ENCODE peak calls at places on chromosomes 16 and 17, in ten cellular contexts. One of them, this sample, is unnamed.

GRCh38 chr17:57544834-57545463 is 200.2 kb downstream of the CCDC182 start:
- DNase-seq in H1: no peak
- DNase-seq in NCI-H1436: peak; percentile 78
- DNase-seq in stimulated activated CD8-positive, alpha-beta memory T cell treated with anti-CD3 and anti-CD28 coated beads, Interleukin-4, amount 100 ng/mL, for 1 hour: no peak
- DNase-seq in EL: no peak
- DNase-seq in cardiac muscle cell: no peak
- DNase-seq in stimulated activated naive CD8-positive, alpha-beta T cell treated with anti-CD3 and anti-CD28 coated beads, Interleukin-15, Interleukin-2, amounts not matched to agents 100 U/mL and 50 U/mL, for 24 hours: no peak
- DNase-seq in CD4-positive, alpha-beta memory T cell: no peak
- DNase-seq in T-cell: no peak
- DNase-seq in GM13976: no peak
- DNase-seq in this sample: no peak

GRCh38 chr16:48044117-48044516 is 111.7 kb downstream of the ABCC12 start:
- DNase-seq in H1: no peak
- DNase-seq in NCI-H1436: no peak
- DNase-seq in stimulated activated CD8-positive, alpha-beta memory T cell treated with anti-CD3 and anti-CD28 coated beads, Interleukin-4, amount 100 ng/mL, for 1 hour: no peak
- DNase-seq in EL: no peak
- DNase-seq in cardiac muscle cell: no peak
- DNase-seq in stimulated activated naive CD8-positive, alpha-beta T cell treated with anti-CD3 and anti-CD28 coated beads, Interleukin-15, Interleukin-2, amounts not matched to agents 100 U/mL and 50 U/mL, for 24 hours: no peak
- DNase-seq in CD4-positive, alpha-beta memory T cell: no peak
- DNase-seq in T-cell: no peak
- DNase-seq in GM13976: no peak
- DNase-seq in this sample: no peak

GRCh38 chr16:18945233-18945632 is 19.0 kb upstream of the SMG1 start:
- DNase-seq in H1: no peak
- DNase-seq in NCI-H1436: no peak
- DNase-seq in stimulated activated CD8-positive, alpha-beta memory T cell treated with anti-CD3 and anti-CD28 coated beads, Interleukin-4, amount 100 ng/mL, for 1 hour: no peak
- DNase-seq in EL: no peak
- DNase-seq in cardiac muscle cell: no peak
- DNase-seq in stimulated activated naive CD8-positive, alpha-beta T cell treated with anti-CD3 and anti-CD28 coated beads, Interleukin-15, Interleukin-2, amounts not matched to agents 100 U/mL and 50 U/mL, for 24 hours: no peak
- DNase-seq in CD4-positive, alpha-beta memory T cell: no peak
- DNase-seq in T-cell: no peak
- DNase-seq in GM13976: no peak
- DNase-seq in this sample: no peak

GRCh38 chr16:67415872-67416793 is at the start of gene ZDHHC1:
- DNase-seq in H1: no peak
- DNase-seq in NCI-H1436: peak; percentile 50
- DNase-seq in stimulated activated CD8-positive, alpha-beta memory T cell treated with anti-CD3 and anti-CD28 coated beads, Interleukin-4, amount 100 ng/mL, for 1 hour: no peak
- DNase-seq in EL: peak; percentile 65
- DNase-seq in cardiac muscle cell: peak; percentile 82
- DNase-seq in stimulated activated naive CD8-positive, alpha-beta T cell treated with anti-CD3 and anti-CD28 coated beads, Interleukin-15, Interleukin-2, amounts not matched to agents 100 U/mL and 50 U/mL, for 24 hours: peak; percentile 78
- DNase-seq in CD4-positive, alpha-beta memory T cell: peak; percentile 38
- DNase-seq in T-cell: peak; percentile 27
- DNase-seq in GM13976: peak; percentile 91
- DNase-seq in this sample: peak; percentile 78

GRCh38 chr17:68195667-68196393 is 52.0 kb upstream of the AMZ2 start:
- DNase-seq in H1: no peak
- DNase-seq in NCI-H1436: no peak
- DNase-seq in stimulated activated CD8-positive, alpha-beta memory T cell treated with anti-CD3 and anti-CD28 coated beads, Interleukin-4, amount 100 ng/mL, for 1 hour: no peak
- DNase-seq in EL: no peak
- DNase-seq in cardiac muscle cell: peak; percentile 48
- DNase-seq in stimulated activated naive CD8-positive, alpha-beta T cell treated with anti-CD3 and anti-CD28 coated beads, Interleukin-15, Interleukin-2, amounts not matched to agents 100 U/mL and 50 U/mL, for 24 hours: no peak
- DNase-seq in CD4-positive, alpha-beta memory T cell: peak; percentile 17
- DNase-seq in T-cell: no peak
- DNase-seq in GM13976: no peak
- DNase-seq in this sample: no peak

GRCh38 chr17:60720763-60721531 is 43.3 kb downstream of the BCAS3 start:
- DNase-seq in H1: no peak
- DNase-seq in NCI-H1436: peak; percentile 66
- DNase-seq in stimulated activated CD8-positive, alpha-beta memory T cell treated with anti-CD3 and anti-CD28 coated beads, Interleukin-4, amount 100 ng/mL, for 1 hour: no peak
- DNase-seq in EL: peak; percentile 65
- DNase-seq in cardiac muscle cell: peak; percentile 74
- DNase-seq in stimulated activated naive CD8-positive, alpha-beta T cell treated with anti-CD3 and anti-CD28 coated beads, Interleukin-15, Interleukin-2, amounts not matched to agents 100 U/mL and 50 U/mL, for 24 hours: peak; percentile 41
- DNase-seq in CD4-positive, alpha-beta memory T cell: peak; percentile 44
- DNase-seq in T-cell: no peak
- DNase-seq in GM13976: peak; percentile 63
- DNase-seq in this sample: peak; percentile 70

GRCh38 chr17:48612854-48613691 is 2.0 kb downstream of the HOXB8 start:
- DNase-seq in H1: no peak
- DNase-seq in NCI-H1436: peak; percentile 22
- DNase-seq in stimulated activated CD8-positive, alpha-beta memory T cell treated with anti-CD3 and anti-CD28 coated beads, Interleukin-4, amount 100 ng/mL, for 1 hour: no peak
- DNase-seq in EL: no peak
- DNase-seq in cardiac muscle cell: peak; percentile 55
- DNase-seq in stimulated activated naive CD8-positive, alpha-beta T cell treated with anti-CD3 and anti-CD28 coated beads, Interleukin-15, Interleukin-2, amounts not matched to agents 100 U/mL and 50 U/mL, for 24 hours: peak; percentile 53
- DNase-seq in CD4-positive, alpha-beta memory T cell: peak; percentile 56
- DNase-seq in T-cell: peak; percentile 47
- DNase-seq in GM13976: peak; percentile 76
- DNase-seq in this sample: peak; percentile 72

GRCh38 chr16:65224471-65224870 is 102.6 kb upstream of the CDH11 start:
- DNase-seq in H1: no peak
- DNase-seq in NCI-H1436: no peak
- DNase-seq in stimulated activated CD8-positive, alpha-beta memory T cell treated with anti-CD3 and anti-CD28 coated beads, Interleukin-4, amount 100 ng/mL, for 1 hour: no peak
- DNase-seq in EL: no peak
- DNase-seq in cardiac muscle cell: no peak
- DNase-seq in stimulated activated naive CD8-positive, alpha-beta T cell treated with anti-CD3 and anti-CD28 coated beads, Interleukin-15, Interleukin-2, amounts not matched to agents 100 U/mL and 50 U/mL, for 24 hours: no peak
- DNase-seq in CD4-positive, alpha-beta memory T cell: no peak
- DNase-seq in T-cell: no peak
- DNase-seq in GM13976: no peak
- DNase-seq in this sample: no peak

GRCh38 chr17:38903404-38903803 is 22.0 kb upstream of the LASP1NB start:
- DNase-seq in H1: no peak
- DNase-seq in NCI-H1436: no peak
- DNase-seq in stimulated activated CD8-positive, alpha-beta memory T cell treated with anti-CD3 and anti-CD28 coated beads, Interleukin-4, amount 100 ng/mL, for 1 hour: no peak
- DNase-seq in EL: no peak
- DNase-seq in cardiac muscle cell: no peak
- DNase-seq in stimulated activated naive CD8-positive, alpha-beta T cell treated with anti-CD3 and anti-CD28 coated beads, Interleukin-15, Interleukin-2, amounts not matched to agents 100 U/mL and 50 U/mL, for 24 hours: no peak
- DNase-seq in CD4-positive, alpha-beta memory T cell: no peak
- DNase-seq in T-cell: no peak
- DNase-seq in GM13976: no peak
- DNase-seq in this sample: no peak

GRCh38 chr17:76969598-76970172 is 101.5 kb downstream of the MGAT5B start:
- DNase-seq in H1: no peak
- DNase-seq in NCI-H1436: no peak
- DNase-seq in stimulated activated CD8-positive, alpha-beta memory T cell treated with anti-CD3 and anti-CD28 coated beads, Interleukin-4, amount 100 ng/mL, for 1 hour: no peak
- DNase-seq in EL: peak; percentile 35
- DNase-seq in cardiac muscle cell: peak; percentile 5
- DNase-seq in stimulated activated naive CD8-positive, alpha-beta T cell treated with anti-CD3 and anti-CD28 coated beads, Interleukin-15, Interleukin-2, amounts not matched to agents 100 U/mL and 50 U/mL, for 24 hours: no peak
- DNase-seq in CD4-positive, alpha-beta memory T cell: no peak
- DNase-seq in T-cell: no peak
- DNase-seq in GM13976: no peak
- DNase-seq in this sample: peak; percentile 18

GRCh38 chr17:29151567-29151966 is 28.6 kb downstream of the MYO18A start:
- DNase-seq in H1: no peak
- DNase-seq in NCI-H1436: no peak
- DNase-seq in stimulated activated CD8-positive, alpha-beta memory T cell treated with anti-CD3 and anti-CD28 coated beads, Interleukin-4, amount 100 ng/mL, for 1 hour: no peak
- DNase-seq in EL: peak; percentile 91
- DNase-seq in cardiac muscle cell: peak; percentile 50
- DNase-seq in stimulated activated naive CD8-positive, alpha-beta T cell treated with anti-CD3 and anti-CD28 coated beads, Interleukin-15, Interleukin-2, amounts not matched to agents 100 U/mL and 50 U/mL, for 24 hours: no peak
- DNase-seq in CD4-positive, alpha-beta memory T cell: no peak
- DNase-seq in T-cell: no peak
- DNase-seq in GM13976: no peak
- DNase-seq in this sample: peak; percentile 32

GRCh38 chr17:62150471-62150870 is 85.4 kb upstream of the MED13 start:
- DNase-seq in H1: no peak
- DNase-seq in NCI-H1436: no peak
- DNase-seq in stimulated activated CD8-positive, alpha-beta memory T cell treated with anti-CD3 and anti-CD28 coated beads, Interleukin-4, amount 100 ng/mL, for 1 hour: no peak
- DNase-seq in EL: no peak
- DNase-seq in cardiac muscle cell: no peak
- DNase-seq in stimulated activated naive CD8-positive, alpha-beta T cell treated with anti-CD3 and anti-CD28 coated beads, Interleukin-15, Interleukin-2, amounts not matched to agents 100 U/mL and 50 U/mL, for 24 hours: no peak
- DNase-seq in CD4-positive, alpha-beta memory T cell: no peak
- DNase-seq in T-cell: no peak
- DNase-seq in GM13976: no peak
- DNase-seq in this sample: no peak

GRCh38 chr17:76697702-76698465 is 12.9 kb downstream of the MXRA7 start:
- DNase-seq in H1: no peak
- DNase-seq in NCI-H1436: peak; percentile 45
- DNase-seq in stimulated activated CD8-positive, alpha-beta memory T cell treated with anti-CD3 and anti-CD28 coated beads, Interleukin-4, amount 100 ng/mL, for 1 hour: no peak
- DNase-seq in EL: no peak
- DNase-seq in cardiac muscle cell: peak; percentile 86
- DNase-seq in stimulated activated naive CD8-positive, alpha-beta T cell treated with anti-CD3 and anti-CD28 coated beads, Interleukin-15, Interleukin-2, amounts not matched to agents 100 U/mL and 50 U/mL, for 24 hours: no peak
- DNase-seq in CD4-positive, alpha-beta memory T cell: no peak
- DNase-seq in T-cell: no peak
- DNase-seq in GM13976: no peak
- DNase-seq in this sample: peak; percentile 77

GRCh38 chr17:282912-283882 is 69.4 kb downstream of the RPH3AL start:
- DNase-seq in H1: no peak
- DNase-seq in NCI-H1436: no peak
- DNase-seq in stimulated activated CD8-positive, alpha-beta memory T cell treated with anti-CD3 and anti-CD28 coated beads, Interleukin-4, amount 100 ng/mL, for 1 hour: no peak
- DNase-seq in EL: no peak
- DNase-seq in cardiac muscle cell: no peak
- DNase-seq in stimulated activated naive CD8-positive, alpha-beta T cell treated with anti-CD3 and anti-CD28 coated beads, Interleukin-15, Interleukin-2, amounts not matched to agents 100 U/mL and 50 U/mL, for 24 hours: no peak
- DNase-seq in CD4-positive, alpha-beta memory T cell: no peak
- DNase-seq in T-cell: no peak
- DNase-seq in GM13976: no peak
- DNase-seq in this sample: no peak